ENCODE peak calls at places on chromosomes 2 and 18, in five cellular contexts. Q, M, H, V and P are unnamed samples.

GRCh38 chr2:160583162-160583522 is 89.5 kb upstream of the RBMS1 start:
- DNase-seq in V (no peak), Q (no peak), H (no peak), M (no peak), P (no peak)

GRCh38 chr2:242075683-242076082 is 206.2 kb downstream of the RTP5 start:
- DNase-seq in M (peak), H (no peak), V (no peak), Q (no peak), P (no peak)

GRCh38 chr2:73292906-73293533 is 328 bp downstream of the EGR4 start:
- DNase-seq in V (no peak), H (no peak), M (no peak), Q (peak), P (no peak)

GRCh38 chr2:200188851-200189250 is 117.6 kb upstream of the SPATS2L start:
- DNase-seq in V (no peak), H (no peak), M (no peak), Q (no peak), P (no peak)

GRCh38 chr2:32884346-32884745 is 62.4 kb upstream of the LTBP1 start:
- DNase-seq in V (no peak), M (no peak), Q (no peak), H (no peak), P (no peak)

GRCh38 chr2:28674062-28674712 is 77.4 kb upstream of the PPP1CB start:
- DNase-seq in H (no peak), Q (no peak), M (no peak), V (no peak), P (no peak)

GRCh38 chr2:212595036-212595654 is 56.5 kb upstream of the ERBB4 start:
- DNase-seq in Q (no peak), V (peak), H (no peak), M (peak), P (no peak)

GRCh38 chr18:56929861-56930260 is 217.0 kb upstream of the BOD1L2 start:
- DNase-seq in V (no peak), H (no peak), Q (peak), M (no peak), P (no peak)

GRCh38 chr2:205984381-205984780 is 101.6 kb downstream of the INO80D start:
- DNase-seq in Q (no peak), H (no peak), V (peak), M (no peak), P (no peak)

GRCh38 chr2:239443666-239444567 is 43.1 kb upstream of the HDAC4 start:
- DNase-seq in Q (no peak), M (peak), V (no peak), H (peak), P (peak)

GRCh38 chr2:36478999-36479398 is 119.0 kb downstream of the FEZ2 start:
- DNase-seq in V (peak), H (no peak), Q (no peak), M (no peak), P (no peak)

GRCh38 chr2:16650287-16651249 is 15.1 kb downstream of the CYRIA start:
- DNase-seq in Q (no peak), M (peak), V (no peak), H (no peak), P (no peak)

GRCh38 chr18:926946-927345 is 22.3 kb downstream of the ADCYAP1 start:
- DNase-seq in V (no peak), M (no peak), Q (no peak), H (no peak), P (no peak)

GRCh38 chr2:39050109-39050508 is 70.7 kb downstream of the SOS1 start:
- DNase-seq in H (no peak), V (no peak), Q (no peak), M (no peak), P (no peak)

GRCh38 chr2:43226955-43227829 is 786 bp upstream of the ZFP36L2 start:
- DNase-seq in Q (peak), V (peak), M (peak), H (peak), P (no peak)

GRCh38 chr2:144801766-144802165 is 281.8 kb upstream of the ZEB2 start:
- DNase-seq in V (no peak), Q (no peak), M (peak), H (no peak), P (no peak)

DNA sequence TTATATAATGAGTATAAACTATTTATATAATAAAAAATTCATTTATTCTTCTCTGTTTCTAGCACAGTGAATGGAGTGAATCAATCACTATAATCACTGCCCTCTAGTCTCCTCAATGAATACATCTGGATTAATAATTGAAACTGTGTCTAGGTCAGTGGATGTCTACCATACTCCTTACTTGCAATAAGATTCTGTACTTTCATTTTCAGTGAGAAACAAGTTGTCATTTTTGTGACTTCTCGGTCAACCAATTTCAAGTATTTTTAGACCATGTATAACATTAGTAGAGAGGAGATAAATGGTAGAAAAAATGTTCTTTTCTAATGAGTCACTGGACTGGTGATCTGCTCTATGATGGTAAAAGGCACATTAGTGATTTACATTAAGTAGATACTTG is 799.6 kb upstream of the CHAC2 start:
- DNase-seq in H (no peak), M (no peak), V (peak), Q (no peak), P (no peak)
- TF ChIP-seq CTCF in H (no peak), M (no peak), V (no peak), Q (no peak), P (no peak)

GRCh38 chr2:219490186-219490585 is 8.5 kb upstream of the GMPPA start:
- DNase-seq in Q (no peak), M (no peak), H (no peak), V (no peak), P (no peak)
- TF ChIP-seq CTCF in Q (peak), M (no peak), H (no peak), V (no peak), P (no peak)

GRCh38 chr2:69436594-69436936 is 670 bp downstream of the NFU1 start:
- DNase-seq in M (no peak), Q (no peak), H (no peak), V (peak), P (no peak)
- TF ChIP-seq CTCF in M (no peak), Q (no peak), H (no peak), V (no peak), P (no peak)

GRCh38 chr18:51196116-51196810 is 1.2 kb downstream of the MEX3C start:
- DNase-seq in V (peak), H (peak), Q (peak), M (peak), P (no peak)

GRCh38 chr18:51196811-51197660 is 445 bp downstream of the MEX3C start:
- DNase-seq in V (peak), Q (peak), H (peak), M (peak), P (no peak)

GRCh38 chr18:51195602-51196115 is 1.8 kb downstream of the MEX3C start:
- DNase-seq in M (peak), H (peak), V (peak), Q (peak), P (no peak)

GRCh38 chr18:51195086-51195601 is 2.3 kb downstream of the MEX3C start:
- DNase-seq in Q (no peak), V (no peak), H (no peak), M (peak), P (no peak)

GRCh38 chr18:51197661-51198424 is at the start of gene MEX3C:
- DNase-seq in M (peak), V (peak), Q (peak), H (peak), P (peak)
- TF ChIP-seq CTCF in M (no peak), V (peak), Q (peak), H (peak), P (no peak)

DNA sequence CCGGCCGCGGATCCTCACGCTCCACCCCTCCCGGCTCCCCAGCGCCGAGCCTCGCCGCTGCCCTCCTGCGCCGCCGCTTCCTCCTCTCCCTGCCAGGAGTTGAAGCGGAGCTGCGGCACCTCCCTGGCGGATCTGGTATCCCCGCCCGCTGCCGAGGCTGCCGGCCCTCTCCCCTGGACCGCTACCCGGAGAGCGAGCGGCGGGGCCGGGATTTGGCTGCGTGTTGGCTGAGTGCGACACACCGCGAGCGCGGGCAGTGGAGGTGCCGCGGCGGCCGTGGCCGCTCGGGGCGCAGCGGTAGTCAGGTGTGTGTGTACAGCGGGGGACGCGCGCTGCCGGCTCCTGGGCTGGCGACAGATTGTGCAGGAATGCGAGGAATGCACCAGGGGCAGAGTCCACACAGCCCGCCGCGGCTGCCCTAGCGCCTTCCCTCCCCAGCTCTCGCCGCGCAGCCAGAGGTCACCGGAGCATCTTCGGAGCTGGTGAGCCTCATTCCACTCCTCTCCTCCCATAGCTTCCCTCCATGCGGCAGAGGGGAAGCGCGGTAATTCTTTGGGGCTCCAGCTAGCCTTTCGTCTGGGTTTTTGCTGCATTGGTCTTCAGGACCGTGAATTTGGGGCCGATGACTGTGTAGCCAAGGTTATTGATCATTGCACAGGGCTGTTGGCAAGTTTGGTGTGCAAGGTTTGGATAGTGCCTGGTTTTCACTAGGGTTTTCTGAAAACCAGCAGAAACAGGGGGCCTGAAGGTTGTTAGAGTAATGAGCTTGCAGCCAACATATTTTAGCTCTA is 1.3 kb downstream of the PKP4 start:
- DNase-seq in Q (peak), M (peak), V (peak), H (no peak), P (no peak)
- TF ChIP-seq CTCF in Q (no peak), M (peak), V (peak), H (peak), P (peak)

DNA sequence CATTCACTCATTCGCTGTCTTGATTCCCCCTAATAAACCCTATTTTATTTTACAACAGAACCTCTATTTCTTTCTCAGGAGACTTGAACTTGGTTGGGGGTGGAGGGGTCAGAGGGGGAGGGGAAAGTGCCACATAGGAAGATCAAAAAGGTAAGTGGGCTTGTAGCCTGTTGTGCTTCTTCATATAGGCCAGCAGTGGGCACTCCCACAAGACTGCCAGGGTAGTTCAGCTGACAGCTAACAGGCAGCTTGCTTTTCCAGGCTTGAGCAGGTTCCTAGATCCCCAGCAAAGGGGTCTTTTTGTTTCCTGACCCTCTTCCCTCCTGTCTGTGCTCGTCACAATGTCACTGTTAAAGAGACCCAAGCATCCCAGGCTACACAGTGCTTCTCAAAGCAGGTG is 829 bp upstream of the KIAA2012 start:
- DNase-seq in H (no peak), M (no peak), Q (no peak), V (no peak), P (no peak)
- TF ChIP-seq CTCF in H (no peak), M (no peak), Q (no peak), V (peak), P (no peak)

DNA sequence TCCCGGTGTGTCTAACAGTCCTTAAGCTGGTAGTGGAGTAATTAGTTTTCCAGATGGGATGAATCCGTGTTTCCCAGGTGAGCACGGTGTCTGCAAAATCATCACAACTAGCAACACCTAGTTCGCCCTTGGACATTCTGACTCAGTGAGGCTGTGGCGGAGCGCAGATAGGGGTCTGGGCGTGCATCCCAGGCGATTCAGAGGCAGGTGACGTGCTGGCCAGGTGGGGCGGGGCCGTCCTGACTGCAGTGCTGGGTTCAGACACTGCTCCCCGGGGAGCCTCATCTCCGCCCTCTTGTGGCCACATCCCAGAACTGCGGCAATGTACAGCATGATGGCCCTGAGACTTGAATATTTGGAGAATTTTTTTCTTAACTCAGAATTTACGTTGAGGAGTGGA is 149.4 kb downstream of the MBP start:
- DNase-seq in V (peak), Q (peak), H (peak), M (peak), P (peak)
- TF ChIP-seq CTCF in V (peak), Q (peak), H (peak), M (peak), P (peak)

GRCh38 chr18:76307293-76307690 is 187.8 kb downstream of the ZNF516 start:
- DNase-seq in M (no peak), Q (no peak), H (no peak), V (no peak), P (no peak)

GRCh38 chr18:76306685-76307292 is 188.3 kb downstream of the ZNF516 start:
- DNase-seq in H (no peak), V (peak), M (no peak), Q (no peak), P (no peak)
- TF ChIP-seq CTCF in H (no peak), V (peak), M (no peak), Q (peak), P (no peak)

GRCh38 chr2:209322041-209322440 is 101.8 kb upstream of the MAP2 start:
- DNase-seq in V (no peak), H (no peak), Q (no peak), M (no peak), P (no peak)
- TF ChIP-seq CTCF in V (no peak), H (no peak), Q (no peak), M (no peak), P (no peak)